ENCODE peak calls at places on chromosomes 12 and 14, in seven cellular contexts. One of them, this sample, is unnamed.

GRCh38 chr14:49286257-49286983 is 299.8 kb downstream of the RPS29 start:
- DNase-seq in nucleus accumbens: no peak
- DNase-seq in suprapubic skin: no peak
- DNase-seq in cerebellar nuclear complex: no peak
- DNase-seq in ovary: no peak
- DNase-seq in DND-41: no peak
- DNase-seq in fibroblast of gingiva: no peak
- DNase-seq in this sample: no peak

GRCh38 chr12:22409071-22409951 is 74.8 kb upstream of the ST8SIA1 start:
- DNase-seq in nucleus accumbens: no peak
- DNase-seq in suprapubic skin: no peak
- DNase-seq in cerebellar nuclear complex: no peak
- DNase-seq in ovary: no peak
- DNase-seq in DND-41: no peak
- DNase-seq in fibroblast of gingiva: no peak
- DNase-seq in this sample: no peak

GRCh38 chr12:31225656-31226535 is 100.1 kb downstream of the SINHCAF start:
- DNase-seq in nucleus accumbens: no peak
- DNase-seq in suprapubic skin: no peak
- DNase-seq in cerebellar nuclear complex: no peak
- DNase-seq in ovary: no peak
- DNase-seq in DND-41: no peak
- DNase-seq in fibroblast of gingiva: no peak
- DNase-seq in this sample: no peak

GRCh38 chr14:61420326-61420725 is 98.9 kb downstream of the PRKCH start:
- DNase-seq in nucleus accumbens: no peak
- DNase-seq in suprapubic skin: no peak
- DNase-seq in cerebellar nuclear complex: no peak
- DNase-seq in ovary: no peak
- DNase-seq in DND-41: peak; percentile 48
- DNase-seq in fibroblast of gingiva: peak; percentile 52
- DNase-seq in this sample: no peak

GRCh38 chr12:116982721-116983502 is 72.2 kb downstream of the FBXW8 start:
- DNase-seq in nucleus accumbens: no peak
- DNase-seq in suprapubic skin: no peak
- DNase-seq in cerebellar nuclear complex: no peak
- DNase-seq in ovary: no peak
- DNase-seq in DND-41: no peak
- DNase-seq in fibroblast of gingiva: peak; percentile 81
- DNase-seq in this sample: peak; percentile 47

GRCh38 chr14:89625988-89626806 is 209.2 kb upstream of the FOXN3 start:
- DNase-seq in nucleus accumbens: no peak
- DNase-seq in suprapubic skin: no peak
- DNase-seq in cerebellar nuclear complex: no peak
- DNase-seq in ovary: no peak
- DNase-seq in DND-41: no peak
- DNase-seq in fibroblast of gingiva: no peak
- DNase-seq in this sample: no peak

GRCh38 chr12:57049890-57050289 is at the start of gene MYO1A:
- DNase-seq in nucleus accumbens: no peak
- DNase-seq in suprapubic skin: no peak
- DNase-seq in cerebellar nuclear complex: no peak
- DNase-seq in ovary: no peak
- DNase-seq in DND-41: no peak
- DNase-seq in fibroblast of gingiva: no peak
- DNase-seq in this sample: no peak

GRCh38 chr14:30874120-30874998 is at the start of gene COCH:
- DNase-seq in nucleus accumbens: peak; percentile 62
- DNase-seq in suprapubic skin: no peak
- DNase-seq in cerebellar nuclear complex: no peak
- DNase-seq in ovary: no peak
- DNase-seq in DND-41: no peak
- DNase-seq in fibroblast of gingiva: no peak
- DNase-seq in this sample: no peak

GRCh38 chr14:67490201-67490600 is 1.7 kb upstream of the TMEM229B start:
- DNase-seq in nucleus accumbens: no peak
- DNase-seq in suprapubic skin: no peak
- DNase-seq in cerebellar nuclear complex: no peak
- DNase-seq in ovary: no peak
- DNase-seq in DND-41: no peak
- DNase-seq in fibroblast of gingiva: no peak
- DNase-seq in this sample: no peak

GRCh38 chr12:85963322-85963721 is 89.2 kb downstream of the NTS start:
- DNase-seq in nucleus accumbens: no peak
- DNase-seq in suprapubic skin: no peak
- DNase-seq in cerebellar nuclear complex: no peak
- DNase-seq in ovary: no peak
- DNase-seq in DND-41: no peak
- DNase-seq in fibroblast of gingiva: no peak
- DNase-seq in this sample: no peak

GRCh38 chr14:68927089-68927488 is 52.0 kb downstream of the ACTN1 start:
- DNase-seq in nucleus accumbens: no peak
- DNase-seq in suprapubic skin: no peak
- DNase-seq in cerebellar nuclear complex: no peak
- DNase-seq in ovary: no peak
- DNase-seq in DND-41: no peak
- DNase-seq in fibroblast of gingiva: no peak
- DNase-seq in this sample: no peak

GRCh38 chr14:64502476-64503183 is 1.0 kb downstream of the ZBTB25 start:
- DNase-seq in nucleus accumbens: peak; percentile 14
- DNase-seq in suprapubic skin: peak; percentile 74
- DNase-seq in cerebellar nuclear complex: no peak
- DNase-seq in ovary: peak; percentile 33
- DNase-seq in DND-41: peak; percentile 33
- DNase-seq in fibroblast of gingiva: no peak
- DNase-seq in this sample: no peak

GRCh38 chr12:132360906-132361777 is 31.8 kb upstream of the GALNT9 start:
- DNase-seq in nucleus accumbens: no peak
- DNase-seq in suprapubic skin: peak; percentile 42
- DNase-seq in cerebellar nuclear complex: no peak
- DNase-seq in ovary: no peak
- DNase-seq in DND-41: no peak
- DNase-seq in fibroblast of gingiva: no peak
- DNase-seq in this sample: no peak

GRCh38 chr14:103028161-103028767 is 29.1 kb downstream of the CDC42BPB start:
- DNase-seq in nucleus accumbens: no peak
- DNase-seq in suprapubic skin: no peak
- DNase-seq in cerebellar nuclear complex: no peak
- DNase-seq in ovary: no peak
- DNase-seq in DND-41: no peak
- DNase-seq in fibroblast of gingiva: no peak
- DNase-seq in this sample: no peak

GRCh38 chr12:56469007-56469930 is 891 bp downstream of the SPRYD4 start:
- DNase-seq in nucleus accumbens: peak; percentile 34
- DNase-seq in suprapubic skin: peak; percentile 67
- DNase-seq in cerebellar nuclear complex: no peak
- DNase-seq in ovary: peak; percentile 31
- DNase-seq in DND-41: peak; percentile 30
- DNase-seq in fibroblast of gingiva: no peak
- DNase-seq in this sample: no peak

GRCh38 chr12:81143057-81143456 is 65.2 kb downstream of the ACSS3 start:
- DNase-seq in nucleus accumbens: no peak
- DNase-seq in suprapubic skin: no peak
- DNase-seq in cerebellar nuclear complex: no peak
- DNase-seq in ovary: no peak
- DNase-seq in DND-41: no peak
- DNase-seq in fibroblast of gingiva: no peak
- DNase-seq in this sample: no peak

GRCh38 chr14:91310620-91311283 is 66.2 kb upstream of the GPR68 start:
- DNase-seq in nucleus accumbens: no peak
- DNase-seq in suprapubic skin: no peak
- DNase-seq in cerebellar nuclear complex: no peak
- DNase-seq in ovary: no peak
- DNase-seq in DND-41: no peak
- DNase-seq in fibroblast of gingiva: no peak
- DNase-seq in this sample: no peak

GRCh38 chr12:46825526-46826414 is at the start of gene SLC38A4:
- DNase-seq in nucleus accumbens: no peak
- DNase-seq in suprapubic skin: no peak
- DNase-seq in cerebellar nuclear complex: no peak
- DNase-seq in ovary: no peak
- DNase-seq in DND-41: no peak
- DNase-seq in fibroblast of gingiva: peak; percentile 51
- DNase-seq in this sample: no peak

GRCh38 chr14:75794615-75795038 is 133.6 kb downstream of the TTLL5 start:
- DNase-seq in nucleus accumbens: no peak
- DNase-seq in suprapubic skin: no peak
- DNase-seq in cerebellar nuclear complex: no peak
- DNase-seq in ovary: no peak
- DNase-seq in DND-41: no peak
- DNase-seq in fibroblast of gingiva: peak; percentile 70
- DNase-seq in this sample: peak; percentile 77

GRCh38 chr12:121648458-121649028 is 20.9 kb downstream of the MORN3 start:
- DNase-seq in nucleus accumbens: no peak
- DNase-seq in suprapubic skin: no peak
- DNase-seq in cerebellar nuclear complex: no peak
- DNase-seq in ovary: no peak
- DNase-seq in DND-41: no peak
- DNase-seq in fibroblast of gingiva: no peak
- DNase-seq in this sample: no peak

GRCh38 chr12:4269279-4269991 is 4.1 kb upstream of the CCND2 start:
- DNase-seq in nucleus accumbens: peak; percentile 77
- DNase-seq in suprapubic skin: peak; percentile 88
- DNase-seq in cerebellar nuclear complex: no peak
- DNase-seq in ovary: peak; percentile 83
- DNase-seq in DND-41: peak; percentile 90
- DNase-seq in fibroblast of gingiva: no peak
- DNase-seq in this sample: no peak

GRCh38 chr14:86777950-86778602 is 1214.9 kb downstream of the GALC start:
- DNase-seq in nucleus accumbens: no peak
- DNase-seq in suprapubic skin: no peak
- DNase-seq in cerebellar nuclear complex: no peak
- DNase-seq in ovary: no peak
- DNase-seq in DND-41: no peak
- DNase-seq in fibroblast of gingiva: peak; percentile 55
- DNase-seq in this sample: peak; percentile 75

GRCh38 chr14:74568380-74568649 is 43.7 kb downstream of the LTBP2 start:
- DNase-seq in nucleus accumbens: no peak
- DNase-seq in suprapubic skin: no peak
- DNase-seq in cerebellar nuclear complex: no peak
- DNase-seq in ovary: no peak
- DNase-seq in DND-41: no peak
- DNase-seq in fibroblast of gingiva: no peak
- DNase-seq in this sample: no peak

GRCh38 chr12:79935624-79936040 is 735 bp upstream of the PPP1R12A start:
- DNase-seq in nucleus accumbens: no peak
- DNase-seq in suprapubic skin: no peak
- DNase-seq in cerebellar nuclear complex: no peak
- DNase-seq in ovary: no peak
- DNase-seq in DND-41: no peak
- DNase-seq in fibroblast of gingiva: peak; percentile 5
- DNase-seq in this sample: no peak

GRCh38 chr14:99879401-99880295 is 86.4 kb downstream of the EML1 start:
- DNase-seq in nucleus accumbens: no peak
- DNase-seq in suprapubic skin: no peak
- DNase-seq in cerebellar nuclear complex: no peak
- DNase-seq in ovary: no peak
- DNase-seq in DND-41: no peak
- DNase-seq in fibroblast of gingiva: peak; percentile 84
- DNase-seq in this sample: peak; percentile 65

GRCh38 chr14:105538481-105539049 is 12.2 kb downstream of the TMEM121 start:
- DNase-seq in nucleus accumbens: no peak
- DNase-seq in suprapubic skin: no peak
- DNase-seq in cerebellar nuclear complex: no peak
- DNase-seq in ovary: no peak
- DNase-seq in DND-41: no peak
- DNase-seq in fibroblast of gingiva: no peak
- DNase-seq in this sample: no peak

GRCh38 chr14:22472935-22473854 is 115.8 kb downstream of the DAD1 start:
- DNase-seq in nucleus accumbens: peak; percentile 40
- DNase-seq in suprapubic skin: no peak
- DNase-seq in cerebellar nuclear complex: peak; percentile 30
- DNase-seq in ovary: peak; percentile 33
- DNase-seq in DND-41: peak; percentile 79
- DNase-seq in fibroblast of gingiva: peak; percentile 21
- DNase-seq in this sample: no peak

GRCh38 chr12:90396556-90396955 is 558.4 kb downstream of the CCER1 start:
- DNase-seq in nucleus accumbens: no peak
- DNase-seq in suprapubic skin: no peak
- DNase-seq in cerebellar nuclear complex: no peak
- DNase-seq in ovary: no peak
- DNase-seq in DND-41: no peak
- DNase-seq in fibroblast of gingiva: no peak
- DNase-seq in this sample: no peak